ENCODE peak calls at places on chromosomes 16 and 17, in four cellular contexts. K is cardiac muscle cell, C is substantia nigra, M is mucosa of descending colon. Q is an unnamed sample.

GRCh38 chr17:63974594-63975192 is 2.0 kb upstream of the SCN4A start:
- DNase-seq in K (no peak), C (no peak), M (no peak), Q (no peak)

GRCh38 chr16:27349276-27349675 is 35.5 kb downstream of the IL4R start:
- DNase-seq in K (no peak), C (no peak), M (no peak), Q (no peak)

GRCh38 chr17:80485846-80486245 is 9.4 kb upstream of the NPTX1 start:
- DNase-seq in K (no peak), C (no peak), M (no peak), Q (peak)

GRCh38 chr17:37097162-37097561 is 148.4 kb downstream of the AATF start:
- DNase-seq in K (no peak), C (no peak), M (no peak), Q (no peak)

GRCh38 chr16:87644186-87644585 is 41.9 kb downstream of the JPH3 start:
- DNase-seq in K (no peak), C (no peak), M (no peak), Q (no peak)

GRCh38 chr17:57577751-57578607 is 167.1 kb downstream of the CCDC182 start:
- DNase-seq in K (peak), C (peak), M (no peak), Q (peak)

GRCh38 chr16:80974649-80975376 is 31.9 kb downstream of the CMC2 start:
- DNase-seq in K (no peak), C (no peak), M (no peak), Q (no peak)

GRCh38 chr17:1783834-1784611 is 22.2 kb downstream of the SERPINF1 start:
- DNase-seq in K (peak), C (peak), M (peak), Q (peak)

GRCh38 chr17:10614536-10615155 is 42.5 kb downstream of the MYH3 start:
- DNase-seq in K (peak), C (peak), M (no peak), Q (peak)

GRCh38 chr17:1186214-1186820 is 6.5 kb upstream of the ABR start:
- DNase-seq in K (no peak), C (no peak), M (peak), Q (no peak)

GRCh38 chr17:42333053-42333452 is 44.8 kb downstream of the STAT5A start:
- DNase-seq in K (no peak), C (no peak), M (no peak), Q (peak)

GRCh38 chr17:35433075-35433894 is 985 bp upstream of the SLFN12 start:
- DNase-seq in K (peak), C (no peak), M (peak), Q (peak)

GRCh38 chr16:19884611-19885455 is at the start of gene GPRC5B:
- DNase-seq in K (peak), C (peak), M (peak), Q (peak)

GRCh38 chr16:10619271-10619849 is 39.0 kb upstream of the EMP2 start:
- DNase-seq in K (no peak), C (no peak), M (peak), Q (no peak)

GRCh38 chr16:56603589-56603988 is 4.8 kb upstream of the MT2A start:
- DNase-seq in K (peak), C (peak), M (no peak), Q (peak)

GRCh38 chr17:74094651-74095050 is 108.8 kb upstream of the RPL38 start:
- DNase-seq in K (no peak), C (no peak), M (no peak), Q (no peak)

GRCh38 chr16:9364721-9365693 is 273.6 kb downstream of the HAPSTR1 start:
- DNase-seq in K (no peak), C (peak), M (peak), Q (no peak)

GRCh38 chr17:49881054-49881402 is 33.2 kb upstream of the TAC4 start:
- DNase-seq in K (no peak), C (no peak), M (no peak), Q (no peak)

GRCh38 chr17:38326996-38327792 is 16.6 kb downstream of the GPR179 start:
- DNase-seq in K (peak), C (no peak), M (no peak), Q (no peak)

GRCh38 chr17:76054112-76054476 is 18.2 kb downstream of the SRP68 start:
- DNase-seq in K (no peak), C (no peak), M (no peak), Q (no peak)

GRCh38 chr16:75653926-75654325 is 6.4 kb downstream of the TERF2IP start:
- DNase-seq in K (no peak), C (no peak), M (no peak), Q (no peak)

GRCh38 chr17:69448431-69449102 is 34.1 kb downstream of the MAP2K6 start:
- DNase-seq in K (peak), C (peak), M (peak), Q (no peak)

GRCh38 chr16:75080205-75081029 is 36.2 kb downstream of the LDHD start:
- DNase-seq in K (peak), C (no peak), M (no peak), Q (no peak)

GRCh38 chr16:68642436-68643064 is 2.6 kb upstream of the CDH3 start:
- DNase-seq in K (peak), C (no peak), M (no peak), Q (peak)

GRCh38 chr17:28553000-28553505 is 629 bp upstream of the UNC119 start:
- DNase-seq in K (no peak), C (no peak), M (no peak), Q (no peak)

GRCh38 chr17:80903041-80903611 is 88.5 kb upstream of the CHMP6 start:
- DNase-seq in K (no peak), C (no peak), M (no peak), Q (no peak)

GRCh38 chr16:27240948-27241531 is 27.5 kb downstream of the NSMCE1 start:
- DNase-seq in K (peak), C (no peak), M (no peak), Q (no peak)

GRCh38 chr16:77833906-77834599 is 45.7 kb downstream of the VAT1L start:
- DNase-seq in K (peak), C (no peak), M (no peak), Q (peak)

GRCh38 chr16:21190599-21190998 is 20.8 kb downstream of the ZP2 start:
- DNase-seq in K (no peak), C (no peak), M (no peak), Q (no peak)

GRCh38 chr17:31811021-31811565 is 48.0 kb downstream of the COPRS start:
- DNase-seq in K (peak), C (no peak), M (no peak), Q (no peak)

GRCh38 chr16:54241525-54241924 is 45.1 kb downstream of the IRX3 start:
- DNase-seq in K (no peak), C (no peak), M (no peak), Q (no peak)

GRCh38 chr16:86090461-86091170 is 191.7 kb downstream of the IRF8 start:
- DNase-seq in K (no peak), C (no peak), M (no peak), Q (no peak)

GRCh38 chr17:82917656-82918345 is 78.0 kb upstream of the ZNF750 start:
- DNase-seq in K (peak), C (no peak), M (peak), Q (peak)

GRCh38 chr16:57826706-57827625 is 24.7 kb upstream of the KIFC3 start:
- DNase-seq in K (no peak), C (no peak), M (no peak), Q (no peak)

GRCh38 chr16:1037023-1037933 is 35.3 kb upstream of the SSTR5 start:
- DNase-seq in K (no peak), C (no peak), M (no peak), Q (peak)